ENCODE peak calls at places on chromosomes 4 and X, in five cellular contexts. U is AG04450, P is pancreas, K is IMR-90, X is SK-N-SH. F is an unnamed sample.

GRCh38 chr4:25801594-25801993 is 61.2 kb downstream of the SEL1L3 start:
- DNase-seq in U (no peak), P (no peak), K (no peak), X (no peak), F (no peak)

GRCh38 chrX:16100673-16101072 is 22.7 kb upstream of the GRPR start:
- DNase-seq in U (no peak), P (no peak), K (no peak), X (peak), F (no peak)

GRCh38 chrX:129577473-129577872 is 37.4 kb downstream of the OCRL start:
- DNase-seq in U (peak), P (no peak), K (peak), X (peak), F (peak)

GRCh38 chr4:182871616-182872015 is 45.6 kb downstream of the DCTD start:
- DNase-seq in U (no peak), P (no peak), K (no peak), X (no peak), F (no peak)

GRCh38 chrX:47176101-47176740 is 17.4 kb upstream of the UBA1 start:
- DNase-seq in U (no peak), P (no peak), K (no peak), X (no peak), F (no peak)

GRCh38 chrX:120304241-120304640 is 7.0 kb downstream of the TMEM255A start:
- DNase-seq in U (no peak), P (no peak), K (no peak), X (no peak), F (no peak)

GRCh38 chr4:14415146-14415545 is 587.1 kb upstream of the CPEB2 start:
- DNase-seq in U (no peak), P (no peak), K (peak), X (no peak), F (peak)

GRCh38 chr4:87732033-87732770 is 67.2 kb upstream of the IBSP start:
- DNase-seq in U (no peak), P (no peak), K (no peak), X (no peak), F (peak)

GRCh38 chr4:109955146-109955545 is 42.5 kb downstream of the EGF start:
- DNase-seq in U (no peak), P (no peak), K (no peak), X (no peak), F (no peak)

GRCh38 chr4:76525751-76526150 is 90.7 kb downstream of the SHROOM3 start:
- DNase-seq in U (no peak), P (no peak), K (no peak), X (no peak), F (no peak)

GRCh38 chrX:108020631-108021030 is 24.2 kb upstream of the VSIG1 start:
- DNase-seq in U (no peak), P (no peak), K (peak), X (no peak), F (no peak)

GRCh38 chr4:1763070-1763549 is 30.0 kb upstream of the FGFR3 start:
- DNase-seq in U (no peak), P (no peak), K (no peak), X (no peak), F (no peak)

GRCh38 chrX:112834016-112834855 is 6.4 kb downstream of the AMOT start:
- DNase-seq in U (peak), P (no peak), K (peak), X (peak), F (peak)

GRCh38 chr4:41129128-41129754 is 85.1 kb downstream of the APBB2 start:
- DNase-seq in U (no peak), P (no peak), K (no peak), X (no peak), F (no peak)

GRCh38 chrX:70481871-70482270 is 37.2 kb downstream of the DLG3 start:
- DNase-seq in U (no peak), P (no peak), K (no peak), X (no peak), F (no peak)

GRCh38 chrX:2690856-2691542 is at the start of gene CD99:
- DNase-seq in U (peak), P (peak), K (peak), X (peak), F (peak)

GRCh38 chrX:39883664-39884063 is 214.1 kb downstream of the BCOR start:
- DNase-seq in U (no peak), P (no peak), K (no peak), X (no peak), F (no peak)

GRCh38 chr4:185573651-185574199 is 38.4 kb upstream of the PDLIM3 start:
- DNase-seq in U (no peak), P (no peak), K (peak), X (peak), F (peak)

GRCh38 chr4:183722738-183723560 is 63.9 kb downstream of the TRAPPC11 start:
- DNase-seq in U (no peak), P (peak), K (peak), X (peak), F (peak)

GRCh38 chr4:59869559-59869958 is 1330.6 kb upstream of the ADGRL3 start:
- DNase-seq in U (no peak), P (no peak), K (no peak), X (no peak), F (no peak)

GRCh38 chr4:189022441-189023035 is 883.3 kb downstream of the TRIML1 start:
- DNase-seq in U (peak), P (no peak), K (peak), X (no peak), F (peak)

GRCh38 chrX:5054852-5055251 is 1173.8 kb downstream of the NLGN4X start:
- DNase-seq in U (no peak), P (no peak), K (no peak), X (no peak), F (no peak)

GRCh38 chrX:9635368-9635767 is 130.3 kb downstream of the GPR143 start:
- DNase-seq in U (no peak), P (no peak), K (no peak), X (no peak), F (no peak)

GRCh38 chr4:98873059-98873458 is 55.9 kb downstream of the EIF4E start:
- DNase-seq in U (no peak), P (no peak), K (peak), X (no peak), F (peak)

GRCh38 chrX:79325263-79325958 is 41.7 kb downstream of the ITM2A start:
- DNase-seq in U (no peak), P (no peak), K (no peak), X (no peak), F (no peak)

GRCh38 chrX:46551494-46552128 is 6.4 kb upstream of the ZNF674 start:
- DNase-seq in U (no peak), P (no peak), K (peak), X (no peak), F (no peak)

GRCh38 chr4:108529102-108529501 is 91.3 kb upstream of the RPL34 start:
- DNase-seq in U (no peak), P (no peak), K (no peak), X (no peak), F (no peak)

GRCh38 chr4:182628000-182628399 is 289.2 kb downstream of the DCTD start:
- DNase-seq in U (no peak), P (no peak), K (no peak), X (no peak), F (no peak)

GRCh38 chr4:1414831-1415680 is 8.8 kb upstream of the NKX1-1 start:
- DNase-seq in U (no peak), P (no peak), K (no peak), X (peak), F (no peak)

GRCh38 chr4:174604198-174604597 is 81.9 kb upstream of the HPGD start:
- DNase-seq in U (no peak), P (no peak), K (peak), X (no peak), F (peak)

GRCh38 chr4:40283968-40284367 is 51.2 kb upstream of the CHRNA9 start:
- DNase-seq in U (no peak), P (no peak), K (no peak), X (no peak), F (no peak)

DNA sequence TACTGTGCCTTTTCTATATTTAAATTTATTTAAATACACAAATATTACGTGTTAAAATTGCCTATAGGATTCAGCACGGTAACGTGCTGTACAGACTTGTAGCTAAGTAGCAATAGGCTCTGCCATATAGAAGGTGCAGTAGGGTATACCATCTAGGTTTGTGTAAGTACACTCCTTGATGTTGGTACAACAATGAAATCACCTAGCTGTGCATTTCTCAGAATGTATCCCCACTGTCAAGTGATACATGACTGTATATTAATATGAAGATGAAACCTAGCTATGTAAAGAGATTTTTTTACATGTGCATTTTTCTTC is 431.2 kb downstream of the KCTD8 start:
- DNase-seq in U (no peak), P (no peak), K (no peak), X (no peak), F (no peak)
- H3K4me3 ChIP-seq in U (no peak), P (no peak), K (no peak), X (no peak), F (no peak)

GRCh38 chrX:78029663-78030062 is 60.2 kb upstream of the PGAM4 start:
- DNase-seq in U (no peak), P (no peak), K (peak), X (peak), F (peak)

GRCh38 chrX:78019586-78020483 is 50.4 kb upstream of the PGAM4 start:
- DNase-seq in U (no peak), P (peak), K (no peak), X (no peak), F (no peak)

GRCh38 chrX:78027798-78028197 is 58.4 kb upstream of the PGAM4 start:
- DNase-seq in U (no peak), P (no peak), K (no peak), X (no peak), F (no peak)

GRCh38 chrX:78024349-78025108 is 55.1 kb upstream of the PGAM4 start:
- DNase-seq in U (no peak), P (peak), K (peak), X (peak), F (peak)
- TF ChIP-seq CTCF in U (peak), P (peak), K (peak), X (peak), F (peak)

DNA sequence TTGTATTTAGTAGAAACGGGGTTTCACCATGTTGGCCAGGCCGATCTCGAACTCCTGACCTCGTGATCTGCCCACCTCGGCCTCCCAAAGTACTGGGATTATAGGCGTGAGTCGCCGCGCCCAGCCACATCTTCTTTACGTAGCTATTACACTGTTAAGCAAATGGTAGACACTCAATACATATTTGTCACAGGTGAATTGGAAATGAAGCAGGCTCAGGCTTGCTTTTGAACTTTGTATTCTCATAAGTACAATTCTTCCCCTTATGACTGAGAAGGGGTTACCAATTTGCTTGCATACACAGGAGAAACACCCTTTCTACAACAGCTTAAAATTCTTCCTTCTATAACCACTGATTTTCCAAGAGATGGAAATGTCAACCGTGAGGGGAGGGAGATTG is 787 bp upstream of the SRPX2 start:
- DNase-seq in U (no peak), P (no peak), K (no peak), X (no peak), F (no peak)
- H3K4me3 ChIP-seq in U (no peak), P (no peak), K (no peak), X (no peak), F (no peak)

DNA sequence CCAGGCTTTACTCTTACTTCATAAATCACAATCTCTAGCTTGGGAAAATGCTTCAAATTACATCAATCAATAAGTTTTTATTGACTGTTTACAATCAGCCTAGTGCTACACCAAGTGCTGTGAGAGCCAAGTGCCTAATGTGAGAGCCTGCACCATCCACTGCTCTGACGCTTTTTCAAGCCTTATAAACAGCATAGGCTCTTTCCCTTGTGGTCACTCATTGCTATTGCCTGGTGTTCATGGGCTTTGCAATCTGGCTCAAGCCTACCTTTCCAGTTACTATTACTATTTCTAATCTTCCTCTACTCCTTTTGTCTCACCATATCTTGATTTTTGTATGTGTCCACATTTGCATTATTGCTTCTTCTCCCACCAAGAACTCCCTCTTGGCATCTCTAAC is 77.0 kb downstream of the REELD1 start:
- DNase-seq in U (no peak), P (no peak), K (no peak), X (no peak), F (no peak)
- TF ChIP-seq CTCF in U (no peak), P (no peak), K (no peak), X (no peak), F (no peak)

GRCh38 chr4:3293410-3294391 is 880 bp downstream of the RGS12 start:
- DNase-seq in U (no peak), P (no peak), K (no peak), X (no peak), F (peak)
- H3K4me3 ChIP-seq in U (peak), P (peak), K (peak), X (peak), F (peak)

GRCh38 chr4:131052646-131053045 is 1956.7 kb downstream of the C4orf33 start:
- DNase-seq in U (no peak), P (no peak), K (no peak), X (no peak), F (no peak)

DNA sequence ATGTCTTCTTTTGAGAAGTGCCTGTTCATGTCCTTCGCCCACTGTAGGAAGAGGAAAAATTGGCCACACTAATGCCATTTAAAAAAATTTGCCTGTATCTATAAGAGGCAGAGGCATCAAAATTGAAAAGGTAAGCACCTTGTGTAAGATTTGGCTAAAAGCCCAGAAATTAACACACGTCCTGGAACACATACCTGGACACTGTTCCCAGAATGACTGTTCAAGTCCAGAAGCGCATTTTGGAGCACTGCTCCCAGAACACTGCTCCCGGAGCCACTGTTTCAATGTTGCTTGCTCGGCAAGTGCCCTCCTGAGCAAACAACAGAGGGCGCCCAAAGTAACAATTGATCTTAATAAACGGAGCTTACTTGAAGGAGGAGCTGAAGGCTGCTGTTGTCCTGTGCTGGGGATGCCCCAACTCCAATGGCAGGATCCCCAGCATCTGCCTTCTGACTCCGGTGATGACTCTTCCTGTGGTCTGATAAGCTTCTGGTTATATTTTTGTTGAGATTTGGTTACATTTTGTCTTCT is 1958.6 kb downstream of the C4orf33 start:
- DNase-seq in U (no peak), P (no peak), K (no peak), X (no peak), F (no peak)
- TF ChIP-seq CTCF in U (no peak), P (no peak), K (no peak), X (no peak), F (no peak)

GRCh38 chr4:169184236-169184635 is 86.5 kb downstream of the SH3RF1 start:
- DNase-seq in U (no peak), P (no peak), K (peak), X (no peak), F (no peak)

GRCh38 chr4:169184686-169185085 is 86.1 kb downstream of the SH3RF1 start:
- DNase-seq in U (no peak), P (no peak), K (no peak), X (no peak), F (no peak)

GRCh38 chr4:169188204-169188603 is 82.6 kb downstream of the SH3RF1 start:
- DNase-seq in U (no peak), P (no peak), K (no peak), X (no peak), F (no peak)

GRCh38 chr4:169183581-169183980 is 87.2 kb downstream of the SH3RF1 start:
- DNase-seq in U (no peak), P (no peak), K (no peak), X (no peak), F (no peak)

DNA sequence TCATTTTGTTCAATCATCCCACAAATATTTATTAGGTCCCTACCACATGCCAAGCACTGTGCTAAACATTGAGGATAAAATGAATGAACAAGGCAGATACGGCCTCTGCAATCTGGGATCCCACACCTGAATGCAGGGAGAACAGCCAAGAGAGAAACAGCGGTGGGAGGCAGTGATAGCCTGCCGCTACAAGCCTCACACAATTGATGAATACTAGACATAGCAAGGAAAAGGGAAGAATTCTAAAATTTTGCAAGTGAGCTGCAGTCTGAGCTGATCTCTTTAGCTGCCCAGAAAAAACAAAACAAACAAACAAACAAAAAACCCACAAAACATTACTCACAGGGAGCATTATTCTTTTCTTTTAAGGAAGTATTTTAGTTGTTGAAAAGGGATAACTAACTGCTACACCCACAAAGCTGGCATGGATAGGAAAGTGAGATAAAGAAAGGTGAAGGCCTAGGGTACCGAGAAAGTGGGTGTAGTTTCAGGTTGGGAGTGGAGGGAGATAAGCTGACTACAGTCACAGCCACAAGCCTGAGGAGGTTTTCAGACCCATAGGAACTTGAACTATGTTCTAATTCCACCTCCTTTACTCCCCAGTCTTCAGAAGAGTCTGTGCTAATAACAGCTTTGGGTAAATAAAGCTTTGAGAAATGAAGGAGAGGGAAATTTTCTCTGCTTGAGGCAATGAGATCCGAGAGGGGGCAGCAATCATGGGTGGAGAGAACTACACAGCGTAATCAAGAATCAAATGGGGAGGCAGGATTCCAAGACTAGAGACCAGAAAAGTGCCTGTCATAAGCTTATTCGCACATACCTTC is 85.4 kb downstream of the SH3RF1 start:
- DNase-seq in U (no peak), P (no peak), K (no peak), X (no peak), F (no peak)
- H3K4me3 ChIP-seq in U (no peak), P (no peak), K (no peak), X (no peak), F (no peak)

GRCh38 chr4:101230806-101231426 is 116.4 kb downstream of the PPP3CA start:
- DNase-seq in U (no peak), P (no peak), K (peak), X (no peak), F (no peak)
- TF ChIP-seq CTCF in U (peak), P (no peak), K (no peak), X (no peak), F (no peak)